ENCODE peak calls at places on chromosome 18, in four cellular contexts. J is HCT116, U is Panc1, C is HepG2. G is an unnamed sample.
A peak's percentile ranks its signal among the peaks of the same experiment; 100 is the strongest.

GRCh38 chr18:31497711-31498449 is at the start of gene DSG2:
- DNase-seq in J (no peak), U (no peak), C (peak; percentile 43), G (peak; percentile 83)

GRCh38 chr18:24326211-24326610 is 71.4 kb downstream of the OSBPL1A start:
- DNase-seq in J (no peak), U (no peak), C (no peak), G (no peak)

GRCh38 chr18:71442830-71443229 is 1101.3 kb downstream of the CBLN2 start:
- DNase-seq in J (no peak), U (no peak), C (no peak), G (no peak)

GRCh38 chr18:59374112-59374511 is 15.0 kb upstream of the LMAN1 start:
- DNase-seq in J (no peak), U (no peak), C (no peak), G (no peak)

GRCh38 chr18:51721388-51721787 is 523.9 kb upstream of the MEX3C start:
- DNase-seq in J (no peak), U (no peak), C (no peak), G (no peak)

GRCh38 chr18:13043066-13043465 is 51.9 kb downstream of the CEP192 start:
- DNase-seq in J (no peak), U (no peak), C (no peak), G (no peak)

GRCh38 chr18:40355701-40356100 is 1599.3 kb upstream of the PIK3C3 start:
- DNase-seq in J (no peak), U (no peak), C (no peak), G (no peak)

GRCh38 chr18:6401687-6402086 is 13.0 kb downstream of the L3MBTL4 start:
- DNase-seq in J (no peak), U (no peak), C (no peak), G (no peak)

GRCh38 chr18:54060343-54061005 is 164.0 kb downstream of the MBD2 start:
- DNase-seq in J (no peak), U (no peak), C (no peak), G (no peak)

GRCh38 chr18:35407871-35408481 is 30.8 kb upstream of the ZNF396 start:
- DNase-seq in J (peak; percentile 63), U (peak; percentile 45), C (peak; percentile 69), G (peak; percentile 61)

GRCh38 chr18:59959079-59959478 is 59.3 kb downstream of the PMAIP1 start:
- DNase-seq in J (peak; percentile 58), U (no peak), C (no peak), G (no peak)

GRCh38 chr18:3799515-3799914 is 349.5 kb downstream of the TGIF1 start:
- DNase-seq in J (no peak), U (no peak), C (no peak), G (no peak)

GRCh38 chr18:12863687-12864086 is 20.4 kb downstream of the PTPN2 start:
- DNase-seq in J (no peak), U (no peak), C (no peak), G (no peak)

GRCh38 chr18:63262369-63263335 is 56.9 kb downstream of the BCL2 start:
- DNase-seq in J (no peak), U (no peak), C (no peak), G (no peak)

GRCh38 chr18:45962461-45962860 is 4.7 kb downstream of the EPG5 start:
- DNase-seq in J (no peak), U (no peak), C (peak; percentile 45), G (peak; percentile 16)

GRCh38 chr18:73124165-73124564 is 256.4 kb upstream of the NETO1 start:
- DNase-seq in J (no peak), U (no peak), C (no peak), G (no peak)

GRCh38 chr18:24071779-24072178 is 57.2 kb downstream of the TTC39C start:
- DNase-seq in J (no peak), U (no peak), C (peak; percentile 62), G (no peak)

GRCh38 chr18:77039196-77040140 is 93.1 kb downstream of the MBP start:
- DNase-seq in J (no peak), U (no peak), C (no peak), G (no peak)

GRCh38 chr18:32380559-32380958 is 90.1 kb downstream of the GAREM1 start:
- DNase-seq in J (no peak), U (no peak), C (no peak), G (no peak)

GRCh38 chr18:21315741-21316187 is 73.7 kb downstream of the GREB1L start:
- DNase-seq in J (peak; percentile 28), U (no peak), C (peak; percentile 9), G (no peak)

GRCh38 chr18:76373297-76373696 is 121.7 kb downstream of the ZNF516 start:
- DNase-seq in J (no peak), U (no peak), C (no peak), G (no peak)

GRCh38 chr18:6542296-6542695 is 127.6 kb upstream of the L3MBTL4 start:
- DNase-seq in J (no peak), U (no peak), C (no peak), G (no peak)

GRCh38 chr18:12703714-12704113 is 872 bp downstream of the PSMG2 start:
- DNase-seq in J (no peak), U (no peak), C (no peak), G (no peak)

GRCh38 chr18:51614033-51614432 is 416.6 kb upstream of the MEX3C start:
- DNase-seq in J (no peak), U (peak; percentile 0), C (peak; percentile 5), G (no peak)

GRCh38 chr18:35470440-35470839 is 27.3 kb downstream of the INO80C start:
- DNase-seq in J (no peak), U (no peak), C (no peak), G (no peak)

GRCh38 chr18:3771121-3771971 is 321.4 kb downstream of the TGIF1 start:
- DNase-seq in J (peak; percentile 41), U (peak; percentile 38), C (peak; percentile 48), G (peak; percentile 92)

GRCh38 chr18:41655074-41655473 is 300.0 kb upstream of the PIK3C3 start:
- DNase-seq in J (no peak), U (no peak), C (no peak), G (no peak)
- TF ChIP-seq TCF7L2 in J (no peak), U (no peak), C (no peak), G (no peak)

GRCh38 chr18:49072524-49072934 is 121.8 kb upstream of the SMAD7 start:
- DNase-seq in J (no peak), U (no peak), C (peak; percentile 77), G (peak; percentile 89)
- TF ChIP-seq TCF7L2 in J (no peak), U (no peak), C (no peak), G (no peak)

GRCh38 chr18:44673256-44673950 is 7.3 kb upstream of the SETBP1 start:
- DNase-seq in J (no peak), U (no peak), C (no peak), G (no peak)

GRCh38 chr18:44672506-44672905 is 8.2 kb upstream of the SETBP1 start:
- DNase-seq in J (no peak), U (no peak), C (no peak), G (no peak)

GRCh38 chr18:44671914-44672313 is 8.8 kb upstream of the SETBP1 start:
- DNase-seq in J (no peak), U (no peak), C (no peak), G (no peak)

DNA sequence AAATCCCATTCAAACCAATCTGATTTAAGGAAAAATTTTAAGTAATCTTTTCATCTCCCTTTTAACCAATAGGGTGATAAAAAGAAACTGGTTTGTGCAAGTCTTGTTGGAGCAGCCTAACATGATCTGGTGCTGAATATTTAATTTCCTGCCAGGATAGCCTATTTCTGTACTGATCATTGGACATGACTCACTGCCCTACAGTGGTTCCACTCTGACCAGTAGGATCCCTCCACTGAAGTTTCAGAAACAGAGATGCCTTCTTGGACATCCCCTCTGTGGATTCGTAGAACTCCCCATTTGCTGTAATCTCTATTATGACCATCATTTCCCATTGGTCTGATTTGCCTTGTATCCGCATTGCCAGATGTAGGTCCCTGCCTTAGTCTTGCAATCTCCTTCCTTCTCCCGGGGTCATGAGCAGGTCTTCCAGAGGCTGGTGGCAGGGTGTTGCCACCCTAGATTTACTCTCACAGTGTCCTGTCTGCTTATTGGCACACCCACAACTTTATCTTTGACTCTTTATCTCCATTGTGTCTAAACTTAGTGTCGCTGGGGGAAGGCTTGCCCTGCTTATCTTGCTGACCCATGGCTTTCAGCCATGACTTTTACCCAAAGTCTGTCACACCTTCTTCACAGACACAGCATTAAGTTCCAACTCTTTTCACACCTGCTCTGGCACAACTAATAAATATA is 12.3 kb upstream of the SETBP1 start:
- DNase-seq in J (no peak), U (no peak), C (no peak), G (no peak)
- TF ChIP-seq TCF7L2 in J (no peak), U (no peak), C (no peak), G (no peak)

DNA sequence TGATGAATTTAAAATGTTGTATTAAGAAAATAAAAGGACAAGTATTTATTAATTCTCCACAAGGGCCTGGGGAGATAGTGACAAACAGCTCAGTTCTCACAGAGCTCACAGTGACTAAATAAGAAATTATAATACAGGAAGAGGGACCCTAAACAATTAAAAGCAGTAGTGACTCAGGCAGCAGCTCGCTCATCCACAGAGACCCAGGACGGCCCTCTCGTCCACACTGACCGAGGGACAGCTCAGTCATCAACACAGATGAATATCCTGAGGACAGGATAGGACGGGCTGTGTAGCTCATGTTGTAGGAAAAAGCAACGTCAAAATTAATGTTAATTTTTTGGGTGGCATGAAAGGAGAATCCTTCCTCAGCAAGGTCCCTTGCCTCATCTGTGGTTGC is 44.1 kb downstream of the PARD6G start:
- DNase-seq in J (no peak), U (no peak), C (no peak), G (no peak)
- TF ChIP-seq TCF7L2 in J (no peak), U (no peak), C (no peak), G (no peak)

G was measured in K562.